ENCODE peak calls at places on chromosomes 13 and 19, in four cellular contexts. One of them, this sample, is unnamed.

GRCh38 chr19:2970201-2970838 is 7.0 kb upstream of the TLE6 start:
- DNase-seq in HepG2: no peak
- DNase-seq in GM12878: no peak
- DNase-seq in K562: no peak
- DNase-seq in this sample: no peak

GRCh38 chr13:43574601-43575000 is 212.2 kb downstream of the ENOX1 start:
- DNase-seq in HepG2: no peak
- DNase-seq in GM12878: no peak
- DNase-seq in K562: no peak
- DNase-seq in this sample: no peak

GRCh38 chr19:23946569-23946968 is 31.9 kb downstream of the ZNF726 start:
- DNase-seq in HepG2: no peak
- DNase-seq in GM12878: no peak
- DNase-seq in K562: no peak
- DNase-seq in this sample: no peak

GRCh38 chr13:63299995-63300394 is 1884.3 kb upstream of the PCDH20 start:
- DNase-seq in HepG2: no peak
- DNase-seq in GM12878: no peak
- DNase-seq in K562: no peak
- DNase-seq in this sample: no peak

GRCh38 chr19:40214936-40215335 is 3.2 kb downstream of the TTC9B start:
- DNase-seq in HepG2: no peak
- DNase-seq in GM12878: no peak
- DNase-seq in K562: no peak
- DNase-seq in this sample: no peak

GRCh38 chr13:96940961-96941360 is 53.3 kb downstream of the OXGR1 start:
- DNase-seq in HepG2: no peak
- DNase-seq in GM12878: no peak
- DNase-seq in K562: no peak
- DNase-seq in this sample: no peak

GRCh38 chr19:3618144-3618810 is 8.3 kb downstream of the CACTIN start:
- DNase-seq in HepG2: no peak
- DNase-seq in GM12878: peak
- DNase-seq in K562: peak
- DNase-seq in this sample: peak

GRCh38 chr19:49414256-49414655 is 9.0 kb downstream of the PTH2 start:
- DNase-seq in HepG2: no peak
- DNase-seq in GM12878: no peak
- DNase-seq in K562: no peak
- DNase-seq in this sample: no peak

GRCh38 chr13:83881917-83882625 is at the start of gene SLITRK1:
- DNase-seq in HepG2: no peak
- DNase-seq in GM12878: peak
- DNase-seq in K562: no peak
- DNase-seq in this sample: peak

GRCh38 chr19:55651236-55651635 is 3.2 kb downstream of the CCDC106 start:
- DNase-seq in HepG2: no peak
- DNase-seq in GM12878: no peak
- DNase-seq in K562: no peak
- DNase-seq in this sample: no peak

GRCh38 chr13:39451860-39452301 is 151.1 kb downstream of the LHFPL6 start:
- DNase-seq in HepG2: no peak
- DNase-seq in GM12878: no peak
- DNase-seq in K562: no peak
- DNase-seq in this sample: no peak

GRCh38 chr13:20128459-20128927 is 32.4 kb downstream of the GJA3 start:
- DNase-seq in HepG2: peak
- DNase-seq in GM12878: no peak
- DNase-seq in K562: no peak
- DNase-seq in this sample: no peak

DNA sequence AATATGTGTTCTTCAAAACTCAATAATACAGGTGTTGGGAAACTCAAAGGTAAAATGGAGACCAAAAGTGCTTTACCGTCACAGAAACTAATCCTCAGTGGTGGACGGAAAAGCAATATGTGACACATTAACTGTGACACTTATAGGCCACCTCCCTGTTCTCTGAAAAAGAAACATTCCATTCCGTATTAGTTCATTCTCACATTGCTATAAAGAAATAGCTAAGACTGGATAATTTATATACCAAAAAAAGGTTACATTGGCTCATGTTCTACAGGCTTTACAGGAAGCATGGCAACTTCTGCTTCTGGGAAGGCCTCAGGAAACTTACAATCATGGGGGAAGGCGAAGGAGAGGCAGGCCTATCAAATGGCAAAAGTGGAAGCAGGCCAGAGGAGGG is 435.3 kb upstream of the HTR2A start:
- DNase-seq in HepG2: no peak
- DNase-seq in GM12878: no peak
- DNase-seq in K562: no peak
- DNase-seq in this sample: no peak
- TF ChIP-seq BRCA1 in HepG2: no peak
- TF ChIP-seq BRCA1 in GM12878: no peak
- TF ChIP-seq BRCA1 in K562: no peak
- TF ChIP-seq BRCA1 in this sample: no peak

DNA sequence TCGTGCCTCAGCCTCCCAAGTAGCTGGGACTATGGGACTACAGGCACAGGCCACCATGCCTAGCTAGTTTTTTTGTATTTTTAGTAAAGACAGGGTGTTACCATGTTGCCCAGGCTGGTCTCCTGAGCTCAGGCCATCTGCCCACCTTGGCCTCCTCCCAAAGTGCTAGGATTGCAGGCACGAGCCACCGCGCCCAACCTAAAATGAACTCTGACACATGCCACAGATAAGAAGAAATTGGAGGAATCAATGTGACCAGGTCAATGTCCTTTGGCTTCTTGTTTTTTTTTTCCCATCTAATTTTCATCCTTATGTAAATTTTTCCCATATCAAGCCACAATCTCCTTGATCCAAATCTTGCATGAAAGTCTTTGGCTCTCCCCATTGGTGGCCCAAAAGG is 68.1 kb upstream of the SOX21 start:
- DNase-seq in HepG2: no peak
- DNase-seq in GM12878: no peak
- DNase-seq in K562: no peak
- DNase-seq in this sample: no peak
- TF ChIP-seq RFX5 in HepG2: no peak
- TF ChIP-seq RFX5 in GM12878: no peak
- TF ChIP-seq RFX5 in K562: no peak
- TF ChIP-seq RFX5 in this sample: no peak

GRCh38 chr19:27718262-27718661 is 1494.7 kb downstream of the UQCRFS1 start:
- DNase-seq in HepG2: no peak
- DNase-seq in GM12878: no peak
- DNase-seq in K562: no peak
- DNase-seq in this sample: no peak

GRCh38 chr19:27717825-27718224 is 1495.1 kb downstream of the UQCRFS1 start:
- DNase-seq in HepG2: no peak
- DNase-seq in GM12878: no peak
- DNase-seq in K562: no peak
- DNase-seq in this sample: no peak

GRCh38 chr19:27719034-27719433 is 1493.9 kb downstream of the UQCRFS1 start:
- DNase-seq in HepG2: no peak
- DNase-seq in GM12878: no peak
- DNase-seq in K562: no peak
- DNase-seq in this sample: no peak

GRCh38 chr19:27722625-27723024 is 1490.3 kb downstream of the UQCRFS1 start:
- DNase-seq in HepG2: no peak
- DNase-seq in GM12878: no peak
- DNase-seq in K562: no peak
- DNase-seq in this sample: no peak

DNA sequence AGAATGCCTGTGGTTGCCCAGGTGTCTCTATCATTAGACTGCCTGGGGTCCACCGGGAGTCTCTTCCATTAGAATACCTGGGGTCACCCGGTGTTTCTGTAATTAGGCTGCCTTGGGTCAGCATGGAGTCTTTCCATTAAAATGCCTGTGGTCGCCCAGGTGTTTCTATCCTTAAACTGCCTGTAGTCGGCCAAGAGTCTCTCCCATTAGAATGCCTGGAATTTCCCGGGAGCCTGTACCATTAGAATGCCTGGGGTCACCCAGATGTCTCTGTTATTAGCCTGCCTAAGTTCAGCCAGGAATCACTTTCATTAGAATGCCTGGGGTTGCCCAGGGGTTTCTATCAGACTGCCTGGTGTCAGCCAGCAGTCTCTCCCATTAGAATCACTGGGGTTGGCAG is 1492.8 kb downstream of the UQCRFS1 start:
- DNase-seq in HepG2: no peak
- DNase-seq in GM12878: no peak
- DNase-seq in K562: no peak
- DNase-seq in this sample: no peak
- TF ChIP-seq YY1 in HepG2: no peak
- TF ChIP-seq YY1 in GM12878: no peak
- TF ChIP-seq YY1 in K562: no peak
- TF ChIP-seq YY1 in this sample: no peak

DNA sequence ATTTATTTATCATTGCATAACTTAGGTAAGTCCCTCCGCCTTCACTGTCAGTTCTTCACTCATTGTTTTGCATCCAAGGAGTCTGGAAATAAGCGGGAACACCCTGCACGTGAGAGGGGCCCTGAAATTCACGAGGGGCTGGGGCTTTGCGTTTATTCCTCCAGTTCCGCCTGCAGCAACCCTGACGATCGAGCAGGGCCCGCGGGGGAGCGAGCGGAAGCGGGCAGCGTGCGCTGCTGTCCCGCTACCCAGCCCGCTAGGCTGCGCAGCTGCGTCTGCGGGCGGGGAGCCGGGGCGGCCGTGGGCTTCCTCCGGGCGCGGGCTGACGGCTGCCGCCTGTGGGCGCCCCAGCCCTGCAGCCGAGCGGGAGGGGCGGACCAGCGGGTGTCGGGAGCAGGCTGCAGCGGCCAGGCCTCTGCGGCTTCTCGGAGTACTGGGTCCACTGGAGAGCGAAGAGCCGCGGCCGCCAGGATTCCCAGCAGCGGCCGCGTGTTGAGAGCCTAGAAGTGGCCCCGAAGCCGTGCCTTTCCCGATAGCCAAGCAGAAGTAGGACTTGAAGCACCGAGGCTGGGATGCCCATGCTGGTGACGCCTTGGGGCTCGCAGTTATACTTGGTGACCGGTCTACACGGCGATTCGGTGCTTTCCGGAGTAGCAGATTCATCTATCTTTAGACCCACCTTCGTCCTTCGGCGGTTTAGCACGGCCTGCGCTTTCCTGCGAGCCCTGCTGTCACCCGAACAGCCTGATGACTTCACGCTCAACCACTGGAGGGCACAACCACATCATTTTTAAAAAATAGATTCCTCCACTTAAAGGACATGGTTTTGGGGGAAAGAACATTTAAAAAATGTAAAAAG is 32.9 kb upstream of the SACS start:
- DNase-seq in HepG2: peak
- DNase-seq in GM12878: peak
- DNase-seq in K562: peak
- DNase-seq in this sample: no peak
- TF ChIP-seq BRCA1 in HepG2: no peak
- TF ChIP-seq BRCA1 in GM12878: no peak
- TF ChIP-seq BRCA1 in K562: no peak
- TF ChIP-seq BRCA1 in this sample: no peak

DNA sequence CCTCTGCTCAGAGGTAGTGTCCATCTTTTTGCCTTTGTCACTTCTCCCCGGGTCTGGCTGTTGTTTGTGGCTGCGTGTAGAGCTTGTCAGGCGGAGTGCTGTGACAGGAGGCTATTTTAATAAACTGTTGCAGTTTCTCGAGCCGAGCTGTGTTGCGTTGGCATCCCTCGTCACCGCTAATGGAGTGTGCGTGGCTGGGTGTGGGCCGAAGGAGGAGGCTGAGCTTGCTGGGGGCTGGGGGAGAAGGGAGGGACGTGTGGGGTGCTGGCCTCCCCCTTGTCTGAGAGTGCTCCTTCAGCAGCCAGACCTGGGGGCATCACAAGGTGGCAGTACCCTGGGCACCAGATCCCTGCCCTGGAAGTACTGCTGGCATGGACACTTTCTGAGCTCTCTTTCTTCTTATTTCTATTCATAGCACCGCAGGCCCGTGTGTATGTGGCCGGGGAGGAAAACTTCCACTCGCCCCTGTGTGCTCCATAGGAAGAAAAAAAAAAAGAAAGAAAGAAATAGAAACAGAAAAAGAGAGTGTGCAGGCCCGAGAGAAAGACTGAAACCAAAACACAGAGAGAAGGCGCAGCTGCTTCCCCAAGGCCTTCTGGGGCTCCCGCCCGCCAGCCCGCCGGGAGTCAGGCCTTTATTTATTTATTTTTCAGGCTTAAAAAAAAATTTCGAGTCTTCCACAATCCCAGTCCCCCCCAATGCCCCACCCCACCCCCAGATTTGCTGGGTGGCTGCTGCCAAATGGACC is 27.0 kb downstream of the NFIX start:
- DNase-seq in HepG2: no peak
- DNase-seq in GM12878: no peak
- DNase-seq in K562: no peak
- DNase-seq in this sample: no peak
- TF ChIP-seq RFX5 in HepG2: no peak
- TF ChIP-seq RFX5 in GM12878: no peak
- TF ChIP-seq RFX5 in K562: no peak
- TF ChIP-seq RFX5 in this sample: no peak

GRCh38 chr13:72149701-72150100 is 282.7 kb upstream of the DACH1 start:
- DNase-seq in HepG2: no peak
- DNase-seq in GM12878: no peak
- DNase-seq in K562: no peak
- DNase-seq in this sample: no peak

GRCh38 chr13:72145383-72145782 is 278.4 kb upstream of the DACH1 start:
- DNase-seq in HepG2: no peak
- DNase-seq in GM12878: no peak
- DNase-seq in K562: no peak
- DNase-seq in this sample: no peak

GRCh38 chr13:72146816-72147215 is 279.8 kb upstream of the DACH1 start:
- DNase-seq in HepG2: no peak
- DNase-seq in GM12878: no peak
- DNase-seq in K562: no peak
- DNase-seq in this sample: no peak

GRCh38 chr13:72150502-72150901 is 283.5 kb upstream of the DACH1 start:
- DNase-seq in HepG2: no peak
- DNase-seq in GM12878: no peak
- DNase-seq in K562: no peak
- DNase-seq in this sample: no peak

DNA sequence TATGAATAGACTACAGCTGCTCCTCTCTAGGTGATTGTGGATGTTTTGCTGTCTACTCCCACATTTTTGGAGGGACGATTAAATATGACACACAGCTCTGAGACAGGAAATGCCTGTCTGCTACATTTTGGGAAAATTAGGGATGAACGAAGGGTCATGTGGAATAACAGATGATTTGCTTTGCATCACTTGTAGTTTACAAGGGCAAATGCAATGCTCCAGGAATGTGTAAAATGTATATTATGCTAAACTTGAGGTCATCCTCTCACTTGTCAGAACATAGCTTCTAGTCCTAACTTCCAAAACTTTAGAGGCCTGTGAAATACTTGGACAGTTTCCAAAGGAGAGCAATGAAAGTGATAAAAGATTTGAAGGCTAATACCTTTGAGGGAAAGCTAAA is 284.2 kb upstream of the DACH1 start:
- DNase-seq in HepG2: no peak
- DNase-seq in GM12878: no peak
- DNase-seq in K562: no peak
- DNase-seq in this sample: no peak
- TF ChIP-seq YY1 in HepG2: no peak
- TF ChIP-seq YY1 in GM12878: no peak
- TF ChIP-seq YY1 in K562: no peak
- TF ChIP-seq YY1 in this sample: no peak

GRCh38 chr19:48284891-48285290 is 15.0 kb downstream of the ZNF114 start:
- DNase-seq in HepG2: no peak
- DNase-seq in GM12878: no peak
- DNase-seq in K562: no peak
- DNase-seq in this sample: no peak
- TF ChIP-seq BRCA1 in HepG2: no peak
- TF ChIP-seq BRCA1 in GM12878: no peak
- TF ChIP-seq BRCA1 in K562: no peak
- TF ChIP-seq BRCA1 in this sample: no peak

GRCh38 chr19:10114651-10115391 is 3.3 kb downstream of the P2RY11 start:
- DNase-seq in HepG2: no peak
- DNase-seq in GM12878: no peak
- DNase-seq in K562: peak
- DNase-seq in this sample: no peak
- TF ChIP-seq RFX5 in HepG2: no peak
- TF ChIP-seq RFX5 in GM12878: no peak
- TF ChIP-seq RFX5 in K562: no peak
- TF ChIP-seq RFX5 in this sample: no peak